ENCODE peak calls at places on chromosomes 1 and 21, in six cellular contexts. Q is hippocampal formation; Z is NCI-H2081; M is NCI-H1417; N is activated CD4-positive, alpha-beta T cell treated with anti-CD3 and anti-CD28 coated beads for 24 hours; W is pancreas. K is an unnamed sample.

GRCh38 chr1:112618114-112618720 is 724 bp downstream of the ST7L start:
- DNase-seq in Q (no peak), Z (no peak), M (no peak), N (no peak), W (no peak), K (peak; percentile 27)

GRCh38 chr1:106584127-106584526 is 472.3 kb upstream of the PRMT6 start:
- DNase-seq in Q (no peak), Z (no peak), M (no peak), N (no peak), W (no peak), K (no peak)

GRCh38 chr1:111140680-111140967 is 601 bp downstream of the CEPT1 start:
- DNase-seq in Q (no peak), Z (no peak), M (no peak), N (no peak), W (no peak), K (peak; percentile 82)

GRCh38 chr1:76503100-76503499 is 364.2 kb upstream of the ST6GALNAC5 start:
- DNase-seq in Q (no peak), Z (no peak), M (no peak), N (no peak), W (no peak), K (no peak)

GRCh38 chr21:31730687-31731111 is 1.2 kb downstream of the SCAF4 start:
- DNase-seq in Q (no peak), Z (no peak), M (peak; percentile 54), N (no peak), W (no peak), K (peak; percentile 51)

GRCh38 chr1:161730050-161730564 is 8.8 kb downstream of the FCRLB start:
- DNase-seq in Q (no peak), Z (no peak), M (no peak), N (peak; percentile 15), W (no peak), K (peak; percentile 51)

GRCh38 chr1:181099152-181100014 is 10.9 kb downstream of the IER5 start:
- DNase-seq in Q (no peak), Z (no peak), M (peak; percentile 85), N (peak; percentile 18), W (no peak), K (no peak)

GRCh38 chr1:243756529-243756928 is 93.5 kb downstream of the AKT3 start:
- DNase-seq in Q (no peak), Z (no peak), M (no peak), N (no peak), W (no peak), K (no peak)

GRCh38 chr1:154198756-154199562 is 7.1 kb upstream of the TPM3 start:
- DNase-seq in Q (no peak), Z (peak; percentile 39), M (peak; percentile 62), N (no peak), W (no peak), K (peak; percentile 69)

GRCh38 chr1:198771562-198772153 is 132.8 kb downstream of the PTPRC start:
- DNase-seq in Q (no peak), Z (peak; percentile 77), M (no peak), N (no peak), W (no peak), K (no peak)

GRCh38 chr21:28633803-28634572 is 358.7 kb downstream of the LTN1 start:
- DNase-seq in Q (no peak), Z (no peak), M (no peak), N (peak; percentile 0), W (no peak), K (peak; percentile 38)

GRCh38 chr21:15210235-15210678 is 145.5 kb upstream of the NRIP1 start:
- DNase-seq in Q (no peak), Z (no peak), M (no peak), N (no peak), W (no peak), K (no peak)

GRCh38 chr1:68121536-68121935 is 71.1 kb upstream of the DIRAS3 start:
- DNase-seq in Q (no peak), Z (no peak), M (no peak), N (no peak), W (no peak), K (peak; percentile 67)

GRCh38 chr1:8145525-8145924 is 119.4 kb upstream of the ERRFI1 start:
- DNase-seq in Q (no peak), Z (no peak), M (no peak), N (no peak), W (no peak), K (no peak)

GRCh38 chr1:202315576-202316168 is 26.1 kb downstream of the UBE2T start:
- DNase-seq in Q (peak; percentile 65), Z (peak; percentile 89), M (peak; percentile 97), N (peak; percentile 68), W (peak; percentile 88), K (peak; percentile 84)

GRCh38 chr1:17819129-17819802 is 64.1 kb downstream of the ACTL8 start:
- DNase-seq in Q (no peak), Z (no peak), M (peak; percentile 19), N (no peak), W (no peak), K (no peak)

GRCh38 chr1:110538082-110538481 is 19.1 kb upstream of the KCNA10 start:
- DNase-seq in Q (peak; percentile 66), Z (no peak), M (peak; percentile 70), N (no peak), W (no peak), K (no peak)

GRCh38 chr1:165481820-165482532 is 37.0 kb upstream of the RXRG start:
- DNase-seq in Q (no peak), Z (no peak), M (no peak), N (peak; percentile 3), W (no peak), K (peak; percentile 91)

GRCh38 chr1:41742219-41742618 is 176.5 kb downstream of the HIVEP3 start:
- DNase-seq in Q (no peak), Z (no peak), M (peak; percentile 33), N (no peak), W (no peak), K (peak; percentile 91)

GRCh38 chr1:205782627-205783470 is 7.6 kb upstream of the RAB29 start:
- DNase-seq in Q (no peak), Z (no peak), M (no peak), N (no peak), W (no peak), K (no peak)

GRCh38 chr21:45975017-45975595 is 6.5 kb upstream of the COL6A1 start:
- DNase-seq in Q (no peak), Z (no peak), M (no peak), N (no peak), W (no peak), K (no peak)

GRCh38 chr1:82506970-82507369 is 706.2 kb downstream of the ADGRL2 start:
- DNase-seq in Q (no peak), Z (no peak), M (no peak), N (no peak), W (no peak), K (no peak)

GRCh38 chr1:11301593-11301992 is 28.6 kb downstream of the UBIAD1 start:
- DNase-seq in Q (peak; percentile 65), Z (no peak), M (peak; percentile 13), N (no peak), W (no peak), K (no peak)

GRCh38 chr21:37983336-37984095 is 67.3 kb upstream of the KCNJ6 start:
- DNase-seq in Q (no peak), Z (no peak), M (no peak), N (no peak), W (no peak), K (no peak)

GRCh38 chr1:179017383-179018326 is 8.0 kb upstream of the FAM20B start:
- DNase-seq in Q (no peak), Z (no peak), M (no peak), N (no peak), W (no peak), K (peak; percentile 57)

GRCh38 chr21:45401916-45402900 is 2.8 kb upstream of the COL18A1 start:
- DNase-seq in Q (no peak), Z (no peak), M (no peak), N (no peak), W (peak; percentile 45), K (no peak)

GRCh38 chr1:208201241-208201640 is 42.9 kb downstream of the PLXNA2 start:
- DNase-seq in Q (no peak), Z (no peak), M (no peak), N (no peak), W (no peak), K (peak; percentile 95)

GRCh38 chr1:223802032-223802431 is 43.7 kb downstream of the TP53BP2 start:
- DNase-seq in Q (peak; percentile 11), Z (no peak), M (no peak), N (no peak), W (no peak), K (no peak)

GRCh38 chr1:178509608-178510007 is 3.3 kb upstream of the TEX35 start:
- DNase-seq in Q (no peak), Z (no peak), M (peak; percentile 12), N (no peak), W (no peak), K (no peak)

K was measured in AG08395.